ENCODE peak calls at places on chromosomes 7 and 10, in nine cellular contexts. One of them, this sample, is unnamed.

GRCh38 chr7:39527296-39527695 is 38.9 kb upstream of the YAE1 start:
- DNase-seq in stimulated activated naive CD8-positive, alpha-beta T cell treated with anti-CD3 and anti-CD28 coated beads, Interleukin-15, Interleukin-2, amounts not matched to agents 100 U/mL and 50 U/mL, for 24 hours: no peak
- DNase-seq in brain pericyte: no peak
- DNase-seq in foreskin keratinocyte: no peak
- DNase-seq in posterior vena cava: no peak
- DNase-seq in breast epithelium: no peak
- DNase-seq in NCI-H460: no peak
- DNase-seq in keratinocyte: no peak
- DNase-seq in effector memory CD4-positive, alpha-beta T cell: no peak
- DNase-seq in this sample: no peak

GRCh38 chr7:100430450-100431285 is 1.0 kb downstream of the MEPCE start:
- DNase-seq in keratinocyte: no peak
- DNase-seq in stimulated activated naive CD8-positive, alpha-beta T cell treated with anti-CD3 and anti-CD28 coated beads, Interleukin-15, Interleukin-2, amounts not matched to agents 100 U/mL and 50 U/mL, for 24 hours: peak
- DNase-seq in foreskin keratinocyte: no peak
- DNase-seq in posterior vena cava: no peak
- DNase-seq in effector memory CD4-positive, alpha-beta T cell: peak
- DNase-seq in breast epithelium: no peak
- DNase-seq in NCI-H460: no peak
- DNase-seq in brain pericyte: no peak
- DNase-seq in this sample: peak

GRCh38 chr10:68406111-68406814 is 814 bp downstream of the RUFY2 start:
- DNase-seq in breast epithelium: no peak
- DNase-seq in stimulated activated naive CD8-positive, alpha-beta T cell treated with anti-CD3 and anti-CD28 coated beads, Interleukin-15, Interleukin-2, amounts not matched to agents 100 U/mL and 50 U/mL, for 24 hours: peak
- DNase-seq in NCI-H460: peak
- DNase-seq in posterior vena cava: peak
- DNase-seq in keratinocyte: no peak
- DNase-seq in effector memory CD4-positive, alpha-beta T cell: no peak
- DNase-seq in brain pericyte: peak
- DNase-seq in foreskin keratinocyte: peak
- DNase-seq in this sample: peak

GRCh38 chr10:124748206-124748605 is 4.0 kb upstream of the FAM53B start:
- DNase-seq in effector memory CD4-positive, alpha-beta T cell: no peak
- DNase-seq in stimulated activated naive CD8-positive, alpha-beta T cell treated with anti-CD3 and anti-CD28 coated beads, Interleukin-15, Interleukin-2, amounts not matched to agents 100 U/mL and 50 U/mL, for 24 hours: no peak
- DNase-seq in posterior vena cava: no peak
- DNase-seq in breast epithelium: no peak
- DNase-seq in keratinocyte: no peak
- DNase-seq in NCI-H460: no peak
- DNase-seq in foreskin keratinocyte: no peak
- DNase-seq in brain pericyte: no peak
- DNase-seq in this sample: no peak

GRCh38 chr7:104371216-104371796 is 42.9 kb downstream of the LHFPL3 start:
- DNase-seq in breast epithelium: no peak
- DNase-seq in NCI-H460: no peak
- DNase-seq in foreskin keratinocyte: no peak
- DNase-seq in keratinocyte: no peak
- DNase-seq in brain pericyte: no peak
- DNase-seq in posterior vena cava: no peak
- DNase-seq in effector memory CD4-positive, alpha-beta T cell: no peak
- DNase-seq in stimulated activated naive CD8-positive, alpha-beta T cell treated with anti-CD3 and anti-CD28 coated beads, Interleukin-15, Interleukin-2, amounts not matched to agents 100 U/mL and 50 U/mL, for 24 hours: no peak
- DNase-seq in this sample: no peak

GRCh38 chr7:121798896-121799295 is 74.1 kb upstream of the PTPRZ1 start:
- DNase-seq in breast epithelium: no peak
- DNase-seq in posterior vena cava: no peak
- DNase-seq in keratinocyte: no peak
- DNase-seq in effector memory CD4-positive, alpha-beta T cell: no peak
- DNase-seq in brain pericyte: no peak
- DNase-seq in foreskin keratinocyte: peak
- DNase-seq in stimulated activated naive CD8-positive, alpha-beta T cell treated with anti-CD3 and anti-CD28 coated beads, Interleukin-15, Interleukin-2, amounts not matched to agents 100 U/mL and 50 U/mL, for 24 hours: no peak
- DNase-seq in NCI-H460: no peak
- DNase-seq in this sample: no peak

GRCh38 chr7:40372031-40372430 is 237.2 kb downstream of the SUGCT start:
- DNase-seq in keratinocyte: no peak
- DNase-seq in NCI-H460: no peak
- DNase-seq in posterior vena cava: no peak
- DNase-seq in stimulated activated naive CD8-positive, alpha-beta T cell treated with anti-CD3 and anti-CD28 coated beads, Interleukin-15, Interleukin-2, amounts not matched to agents 100 U/mL and 50 U/mL, for 24 hours: no peak
- DNase-seq in breast epithelium: no peak
- DNase-seq in brain pericyte: no peak
- DNase-seq in effector memory CD4-positive, alpha-beta T cell: no peak
- DNase-seq in foreskin keratinocyte: no peak
- DNase-seq in this sample: no peak

GRCh38 chr10:5533098-5533731 is 8.5 kb downstream of the CALML3 start:
- DNase-seq in NCI-H460: no peak
- DNase-seq in brain pericyte: no peak
- DNase-seq in foreskin keratinocyte: no peak
- DNase-seq in stimulated activated naive CD8-positive, alpha-beta T cell treated with anti-CD3 and anti-CD28 coated beads, Interleukin-15, Interleukin-2, amounts not matched to agents 100 U/mL and 50 U/mL, for 24 hours: no peak
- DNase-seq in posterior vena cava: peak
- DNase-seq in effector memory CD4-positive, alpha-beta T cell: no peak
- DNase-seq in keratinocyte: no peak
- DNase-seq in breast epithelium: no peak
- DNase-seq in this sample: no peak

GRCh38 chr10:132698761-132699391 is 87.1 kb downstream of the NKX6-2 start:
- DNase-seq in stimulated activated naive CD8-positive, alpha-beta T cell treated with anti-CD3 and anti-CD28 coated beads, Interleukin-15, Interleukin-2, amounts not matched to agents 100 U/mL and 50 U/mL, for 24 hours: no peak
- DNase-seq in effector memory CD4-positive, alpha-beta T cell: no peak
- DNase-seq in NCI-H460: no peak
- DNase-seq in foreskin keratinocyte: no peak
- DNase-seq in posterior vena cava: peak
- DNase-seq in keratinocyte: no peak
- DNase-seq in breast epithelium: no peak
- DNase-seq in brain pericyte: no peak
- DNase-seq in this sample: no peak

GRCh38 chr7:128865996-128866877 is 3.6 kb downstream of the ATP6V1F start:
- DNase-seq in breast epithelium: no peak
- DNase-seq in effector memory CD4-positive, alpha-beta T cell: no peak
- DNase-seq in stimulated activated naive CD8-positive, alpha-beta T cell treated with anti-CD3 and anti-CD28 coated beads, Interleukin-15, Interleukin-2, amounts not matched to agents 100 U/mL and 50 U/mL, for 24 hours: no peak
- DNase-seq in keratinocyte: no peak
- DNase-seq in foreskin keratinocyte: no peak
- DNase-seq in brain pericyte: no peak
- DNase-seq in posterior vena cava: no peak
- DNase-seq in NCI-H460: no peak
- DNase-seq in this sample: no peak

GRCh38 chr10:30984563-30985328 is 46.9 kb downstream of the ZNF438 start:
- DNase-seq in effector memory CD4-positive, alpha-beta T cell: no peak
- DNase-seq in foreskin keratinocyte: peak
- DNase-seq in posterior vena cava: no peak
- DNase-seq in brain pericyte: no peak
- DNase-seq in NCI-H460: no peak
- DNase-seq in keratinocyte: no peak
- DNase-seq in stimulated activated naive CD8-positive, alpha-beta T cell treated with anti-CD3 and anti-CD28 coated beads, Interleukin-15, Interleukin-2, amounts not matched to agents 100 U/mL and 50 U/mL, for 24 hours: no peak
- DNase-seq in breast epithelium: no peak
- DNase-seq in this sample: no peak

GRCh38 chr7:146387140-146387539 is 270.5 kb downstream of the CNTNAP2 start:
- DNase-seq in effector memory CD4-positive, alpha-beta T cell: no peak
- DNase-seq in posterior vena cava: no peak
- DNase-seq in stimulated activated naive CD8-positive, alpha-beta T cell treated with anti-CD3 and anti-CD28 coated beads, Interleukin-15, Interleukin-2, amounts not matched to agents 100 U/mL and 50 U/mL, for 24 hours: no peak
- DNase-seq in brain pericyte: no peak
- DNase-seq in NCI-H460: no peak
- DNase-seq in breast epithelium: no peak
- DNase-seq in keratinocyte: no peak
- DNase-seq in foreskin keratinocyte: no peak
- DNase-seq in this sample: peak

GRCh38 chr10:132972986-132973902 is 30.9 kb upstream of the CFAP46 start:
- DNase-seq in brain pericyte: no peak
- DNase-seq in NCI-H460: no peak
- DNase-seq in posterior vena cava: peak
- DNase-seq in effector memory CD4-positive, alpha-beta T cell: no peak
- DNase-seq in stimulated activated naive CD8-positive, alpha-beta T cell treated with anti-CD3 and anti-CD28 coated beads, Interleukin-15, Interleukin-2, amounts not matched to agents 100 U/mL and 50 U/mL, for 24 hours: no peak
- DNase-seq in foreskin keratinocyte: no peak
- DNase-seq in breast epithelium: no peak
- DNase-seq in keratinocyte: no peak
- DNase-seq in this sample: no peak

GRCh38 chr10:119312241-119312640 is 104.9 kb downstream of the GRK5 start:
- DNase-seq in stimulated activated naive CD8-positive, alpha-beta T cell treated with anti-CD3 and anti-CD28 coated beads, Interleukin-15, Interleukin-2, amounts not matched to agents 100 U/mL and 50 U/mL, for 24 hours: no peak
- DNase-seq in brain pericyte: no peak
- DNase-seq in NCI-H460: no peak
- DNase-seq in posterior vena cava: no peak
- DNase-seq in keratinocyte: no peak
- DNase-seq in breast epithelium: no peak
- DNase-seq in effector memory CD4-positive, alpha-beta T cell: no peak
- DNase-seq in foreskin keratinocyte: no peak
- DNase-seq in this sample: no peak

GRCh38 chr10:120460776-120461175 is 3.7 kb downstream of the PLPP4 start:
- DNase-seq in brain pericyte: no peak
- DNase-seq in stimulated activated naive CD8-positive, alpha-beta T cell treated with anti-CD3 and anti-CD28 coated beads, Interleukin-15, Interleukin-2, amounts not matched to agents 100 U/mL and 50 U/mL, for 24 hours: no peak
- DNase-seq in NCI-H460: no peak
- DNase-seq in foreskin keratinocyte: peak
- DNase-seq in posterior vena cava: no peak
- DNase-seq in effector memory CD4-positive, alpha-beta T cell: no peak
- DNase-seq in keratinocyte: peak
- DNase-seq in breast epithelium: no peak
- DNase-seq in this sample: no peak

GRCh38 chr7:21730399-21730798 is 187.6 kb downstream of the DNAH11 start:
- DNase-seq in breast epithelium: no peak
- DNase-seq in NCI-H460: no peak
- DNase-seq in effector memory CD4-positive, alpha-beta T cell: no peak
- DNase-seq in brain pericyte: no peak
- DNase-seq in keratinocyte: no peak
- DNase-seq in foreskin keratinocyte: no peak
- DNase-seq in posterior vena cava: no peak
- DNase-seq in stimulated activated naive CD8-positive, alpha-beta T cell treated with anti-CD3 and anti-CD28 coated beads, Interleukin-15, Interleukin-2, amounts not matched to agents 100 U/mL and 50 U/mL, for 24 hours: no peak
- DNase-seq in this sample: no peak

GRCh38 chr10:116712499-116712898 is 29.9 kb downstream of the HSPA12A start:
- DNase-seq in stimulated activated naive CD8-positive, alpha-beta T cell treated with anti-CD3 and anti-CD28 coated beads, Interleukin-15, Interleukin-2, amounts not matched to agents 100 U/mL and 50 U/mL, for 24 hours: no peak
- DNase-seq in NCI-H460: no peak
- DNase-seq in foreskin keratinocyte: no peak
- DNase-seq in keratinocyte: no peak
- DNase-seq in effector memory CD4-positive, alpha-beta T cell: no peak
- DNase-seq in brain pericyte: no peak
- DNase-seq in posterior vena cava: no peak
- DNase-seq in breast epithelium: no peak
- DNase-seq in this sample: no peak

GRCh38 chr7:132065193-132065972 is 509.0 kb upstream of the PODXL start:
- DNase-seq in breast epithelium: no peak
- DNase-seq in effector memory CD4-positive, alpha-beta T cell: no peak
- DNase-seq in keratinocyte: peak
- DNase-seq in brain pericyte: peak
- DNase-seq in posterior vena cava: no peak
- DNase-seq in foreskin keratinocyte: peak
- DNase-seq in NCI-H460: peak
- DNase-seq in stimulated activated naive CD8-positive, alpha-beta T cell treated with anti-CD3 and anti-CD28 coated beads, Interleukin-15, Interleukin-2, amounts not matched to agents 100 U/mL and 50 U/mL, for 24 hours: no peak
- DNase-seq in this sample: no peak

GRCh38 chr7:4712371-4713182 is 30.5 kb downstream of the FOXK1 start:
- DNase-seq in effector memory CD4-positive, alpha-beta T cell: no peak
- DNase-seq in posterior vena cava: no peak
- DNase-seq in foreskin keratinocyte: no peak
- DNase-seq in keratinocyte: no peak
- DNase-seq in stimulated activated naive CD8-positive, alpha-beta T cell treated with anti-CD3 and anti-CD28 coated beads, Interleukin-15, Interleukin-2, amounts not matched to agents 100 U/mL and 50 U/mL, for 24 hours: no peak
- DNase-seq in breast epithelium: no peak
- DNase-seq in NCI-H460: peak
- DNase-seq in brain pericyte: no peak
- DNase-seq in this sample: peak